ENCODE peak calls at places on chromosomes 16 and 17, in ten cellular contexts. P is effector memory CD4-positive, alpha-beta T cell; G is colonic mucosa; T is uterus; Y is ascending aorta; Q is RWPE2; F is stomach; B is CD4-positive, alpha-beta T cell; L is endothelial cell of umbilical vein; A is endodermal cell. C is an unnamed sample. For H3K27me3, the result is how much of the 10 kb centered on the place peaks cover.

GRCh38 chr17:3017936-3018335 is 45.5 kb downstream of the OR1D5 start:
- DNase-seq in P (no peak), G (no peak), T (no peak), Y (no peak), Q (no peak), F (no peak), B (no peak), L (no peak), A (no peak), C (no peak)

GRCh38 chr17:38341035-38341721 is 2.6 kb downstream of the GPR179 start:
- DNase-seq in P (no peak), G (peak), T (no peak), Y (no peak), Q (no peak), F (peak), B (no peak), L (peak), A (peak), C (peak)

GRCh38 chr17:56597495-56597990 is 4.0 kb downstream of the NOG start:
- DNase-seq in P (no peak), G (no peak), T (no peak), Y (no peak), Q (no peak), F (no peak), B (no peak), L (no peak), A (peak), C (no peak)

GRCh38 chr16:85465328-85466307 is 147.5 kb upstream of the GSE1 start:
- DNase-seq in P (no peak), G (no peak), T (peak), Y (no peak), Q (no peak), F (no peak), B (no peak), L (no peak), A (no peak), C (peak)

GRCh38 chr17:4672055-4672630 is 30.7 kb upstream of the ALOX15 start:
- DNase-seq in P (no peak), G (no peak), T (no peak), Y (no peak), Q (no peak), F (no peak), B (no peak), L (no peak), A (no peak), C (no peak)

GRCh38 chr16:19524866-19525723 is 1.4 kb downstream of the CCP110 start:
- DNase-seq in P (no peak), G (no peak), T (no peak), Y (no peak), Q (no peak), F (no peak), B (no peak), L (peak), A (no peak), C (no peak)

GRCh38 chr17:66426397-66427033 is 124.1 kb downstream of the PRKCA start:
- DNase-seq in P (no peak), G (peak), T (no peak), Y (no peak), Q (no peak), F (no peak), B (no peak), L (no peak), A (peak), C (no peak)

GRCh38 chr16:54503011-54503410 is 216.4 kb upstream of the IRX3 start:
- DNase-seq in P (no peak), G (peak), T (no peak), Y (no peak), Q (no peak), F (no peak), B (no peak), L (no peak), A (no peak), C (peak)

GRCh38 chr17:43588664-43589435 is 42.7 kb upstream of the ETV4 start:
- DNase-seq in P (no peak), G (no peak), T (no peak), Y (no peak), Q (no peak), F (no peak), B (no peak), L (no peak), A (no peak), C (no peak)

GRCh38 chr17:59730268-59730834 is 22.9 kb downstream of the VMP1 start:
- DNase-seq in P (no peak), G (no peak), T (no peak), Y (no peak), Q (no peak), F (no peak), B (no peak), L (no peak), A (no peak), C (no peak)

GRCh38 chr17:57463103-57463885 is 207.0 kb downstream of the MSI2 start:
- DNase-seq in P (no peak), G (no peak), T (no peak), Y (no peak), Q (no peak), F (no peak), B (no peak), L (no peak), A (no peak), C (no peak)

GRCh38 chr17:8151641-8152111 is 528 bp downstream of the PER1 start:
- DNase-seq in P (no peak), G (peak), T (peak), Y (peak), Q (no peak), F (peak), B (no peak), L (peak), A (peak), C (peak)

GRCh38 chr17:79778504-79779087 is 648 bp downstream of the CBX2 start:
- DNase-seq in P (no peak), G (peak), T (no peak), Y (no peak), Q (no peak), F (no peak), B (no peak), L (no peak), A (peak), C (no peak)

GRCh38 chr16:48503779-48504178 is 106.2 kb downstream of the N4BP1 start:
- DNase-seq in P (no peak), G (no peak), T (peak), Y (no peak), Q (no peak), F (no peak), B (no peak), L (no peak), A (no peak), C (peak)

GRCh38 chr16:66911112-66911511 is 7.6 kb downstream of the CDH16 start:
- DNase-seq in P (no peak), G (no peak), T (no peak), Y (no peak), Q (no peak), F (no peak), B (no peak), L (no peak), A (no peak), C (no peak)

GRCh38 chr17:64216385-64217248 is 46.4 kb downstream of the TEX2 start:
- DNase-seq in P (no peak), G (peak), T (peak), Y (no peak), Q (no peak), F (peak), B (no peak), L (peak), A (peak), C (peak)

GRCh38 chr16:57544129-57544653 is 1.7 kb downstream of the ADGRG5 start:
- DNase-seq in P (no peak), G (peak), T (peak), Y (no peak), Q (peak), F (no peak), B (no peak), L (no peak), A (peak), C (no peak)

GRCh38 chr17:33519692-33520091 is 226.6 kb upstream of the ASIC2 start:
- DNase-seq in P (no peak), G (no peak), T (peak), Y (no peak), Q (no peak), F (no peak), B (no peak), L (no peak), A (no peak), C (no peak)

GRCh38 chr17:56751145-56751743 is 82.5 kb downstream of the C17orf67 start:
- DNase-seq in P (no peak), G (no peak), T (no peak), Y (no peak), Q (no peak), F (no peak), B (no peak), L (peak), A (peak), C (no peak)

GRCh38 chr17:77391668-77392375 is 251.1 kb downstream of the SEC14L1 start:
- DNase-seq in P (no peak), G (peak), T (peak), Y (no peak), Q (no peak), F (no peak), B (peak), L (peak), A (peak), C (no peak)

GRCh38 chr17:81064746-81065475 is 30.0 kb downstream of the BAIAP2 start:
- DNase-seq in P (no peak), G (no peak), T (no peak), Y (no peak), Q (no peak), F (peak), B (no peak), L (no peak), A (peak), C (no peak)

GRCh38 chr16:68356249-68356918 is 45.6 kb downstream of the PRMT7 start:
- DNase-seq in P (peak), G (peak), T (no peak), Y (no peak), Q (no peak), F (no peak), B (peak), L (no peak), A (no peak), C (no peak)

GRCh38 chr17:74379495-74380085 is 12.3 kb downstream of the GPR142 start:
- DNase-seq in P (peak), G (peak), T (peak), Y (peak), Q (no peak), F (peak), B (peak), L (peak), A (peak), C (peak)

GRCh38 chr17:68462381-68463210 is 5.3 kb upstream of the WIPI1 start:
- DNase-seq in P (peak), G (peak), T (peak), Y (no peak), Q (no peak), F (peak), B (peak), L (peak), A (peak), C (peak)

GRCh38 chr16:70723740-70724145 is 37.9 kb upstream of the MTSS2 start:
- DNase-seq in P (no peak), G (no peak), T (no peak), Y (no peak), Q (no peak), F (no peak), B (no peak), L (no peak), A (no peak), C (no peak)

GRCh38 chr17:27597783-27598320 is 33.1 kb upstream of the LGALS9 start:
- DNase-seq in P (no peak), G (no peak), T (no peak), Y (no peak), Q (no peak), F (no peak), B (no peak), L (no peak), A (no peak), C (no peak)

GRCh38 chr17:81650951-81651350 is 5.4 kb downstream of the PDE6G start:
- DNase-seq in P (no peak), G (no peak), T (no peak), Y (no peak), Q (no peak), F (no peak), B (no peak), L (no peak), A (no peak), C (no peak)

GRCh38 chr17:76147211-76148014 is 6.4 kb upstream of the FOXJ1 start:
- DNase-seq in P (no peak), G (no peak), T (no peak), Y (no peak), Q (no peak), F (no peak), B (no peak), L (peak), A (peak), C (no peak)

GRCh38 chr16:11152677-11153321 is 103.2 kb downstream of the SOCS1 start:
- DNase-seq in P (no peak), G (no peak), T (no peak), Y (no peak), Q (no peak), F (no peak), B (no peak), L (peak), A (no peak), C (no peak)

GRCh38 chr17:58083491-58084316 is 485 bp downstream of the DYNLL2 start:
- DNase-seq in P (peak), G (peak), T (peak), Y (no peak), Q (no peak), F (peak), B (peak), L (peak), A (peak), C (peak)

GRCh38 chr16:15653227-15653626 is 3.2 kb downstream of the NDE1 start:
- DNase-seq in P (no peak), G (no peak), T (no peak), Y (no peak), Q (no peak), F (no peak), B (no peak), L (peak), A (no peak), C (no peak)

DNA sequence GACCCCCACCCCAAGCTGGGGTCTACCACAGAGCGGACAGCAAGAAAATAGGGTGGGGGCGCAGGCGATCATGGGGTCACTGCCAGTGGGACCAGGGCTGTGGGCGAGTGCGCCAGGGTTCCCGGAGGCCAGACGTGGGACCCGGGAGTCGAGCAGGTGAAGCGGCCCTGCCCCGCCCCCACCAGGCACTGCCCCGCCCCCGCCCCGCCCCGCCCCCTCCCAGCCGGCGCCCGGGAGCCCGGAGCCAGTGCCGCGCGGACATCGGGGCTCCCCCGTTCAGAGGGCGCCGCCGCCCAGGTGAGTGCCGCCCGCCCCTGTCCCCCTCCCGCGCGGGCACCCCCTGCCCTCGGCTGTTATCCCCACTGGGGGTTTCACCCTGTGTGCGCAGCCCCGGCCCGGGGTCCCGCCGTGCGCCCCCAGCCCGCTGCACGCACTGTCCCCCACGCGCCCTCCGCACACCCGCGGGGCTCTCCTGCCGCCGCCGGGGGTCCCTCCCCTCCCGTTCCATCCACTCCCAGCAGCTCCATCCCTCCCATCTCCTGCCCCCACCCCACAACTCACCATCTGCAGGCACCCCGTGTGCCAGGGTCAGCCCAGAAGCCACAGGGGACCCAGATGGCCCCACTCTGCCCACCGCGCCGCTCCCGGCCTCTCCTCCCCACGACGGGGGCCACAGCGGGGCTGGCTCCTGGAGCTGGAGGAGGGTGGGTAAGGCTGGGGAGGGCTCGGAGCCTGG is at the start of gene SSTR5:
- DNase-seq in P (no peak), G (no peak), T (no peak), Y (no peak), Q (no peak), F (no peak), B (no peak), L (no peak), A (peak), C (no peak)
- H3K27me3 ChIP-seq in P (under half), G (under half), T (under half), Y (under half), Q (half or more), F (under half), B (half or more), L (under half), A (under half), C (half or more)

GRCh38 chr17:29165261-29165660 is 14.9 kb downstream of the MYO18A start:
- DNase-seq in P (no peak), G (no peak), T (no peak), Y (no peak), Q (no peak), F (no peak), B (no peak), L (no peak), A (no peak), C (no peak)

GRCh38 chr17:29165800-29166506 is 14.2 kb downstream of the MYO18A start:
- DNase-seq in P (no peak), G (no peak), T (no peak), Y (no peak), Q (no peak), F (no peak), B (no peak), L (no peak), A (no peak), C (no peak)

GRCh38 chr17:29162082-29162908 is 17.9 kb downstream of the MYO18A start:
- DNase-seq in P (no peak), G (no peak), T (no peak), Y (no peak), Q (no peak), F (no peak), B (no peak), L (no peak), A (peak), C (no peak)

GRCh38 chr17:29162909-29163341 is 17.3 kb downstream of the MYO18A start:
- DNase-seq in P (no peak), G (no peak), T (no peak), Y (no peak), Q (no peak), F (no peak), B (no peak), L (no peak), A (no peak), C (no peak)

GRCh38 chr17:29163563-29163962 is 16.6 kb downstream of the MYO18A start:
- DNase-seq in P (no peak), G (no peak), T (no peak), Y (no peak), Q (no peak), F (no peak), B (no peak), L (no peak), A (no peak), C (no peak)
- H3K27ac ChIP-seq in P (no peak), G (no peak), T (no peak), Y (peak), Q (no peak), F (no peak), B (no peak), L (no peak), A (no peak), C (peak)

DNA sequence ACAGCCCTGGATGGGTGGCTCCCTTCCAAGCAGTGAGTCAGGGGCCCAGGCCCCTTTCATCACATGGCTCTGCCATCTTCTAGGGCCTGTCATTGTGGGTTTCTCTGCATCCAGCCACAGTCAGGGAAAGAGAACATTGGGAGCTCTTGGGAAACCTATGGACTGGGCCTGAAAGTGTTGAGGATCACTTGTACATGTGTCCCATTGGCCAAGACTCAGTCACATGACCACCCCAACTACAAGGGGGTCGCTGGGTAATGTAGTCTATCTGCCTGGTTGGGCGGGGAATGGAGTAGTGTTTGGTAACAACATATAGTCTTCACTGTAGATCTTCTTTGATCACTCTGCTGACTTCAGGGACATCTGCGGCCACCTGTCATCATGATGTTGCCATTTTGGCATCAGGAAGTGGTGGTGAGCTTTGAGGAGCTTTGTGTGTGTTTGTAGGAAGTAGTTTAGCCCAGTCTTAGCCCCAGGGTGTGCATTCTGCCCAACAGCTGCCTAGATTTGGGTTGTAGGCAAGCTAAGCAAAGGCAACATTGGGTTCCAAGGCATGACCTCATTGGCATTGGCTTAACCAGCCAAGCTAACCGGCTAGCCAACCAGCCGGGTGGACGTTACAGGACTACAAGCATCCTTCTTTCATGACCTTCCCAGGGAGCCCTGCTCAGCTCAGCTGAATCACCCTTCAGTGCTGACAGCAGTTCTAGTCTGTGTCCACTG is 178.3 kb downstream of the NTN1 start:
- DNase-seq in P (no peak), G (no peak), T (no peak), Y (no peak), Q (no peak), F (no peak), B (no peak), L (no peak), A (peak), C (no peak)
- H3K27me3 ChIP-seq in P (under half), G (under half), T (under half), Y (under half), Q (under half), F (under half), B (under half), L (under half), A (under half), C (under half)

GRCh38 chr17:54900457-54901229 is at the start of gene TOM1L1:
- DNase-seq in P (no peak), G (peak), T (peak), Y (peak), Q (peak), F (peak), B (peak), L (no peak), A (peak), C (peak)
- H3K27ac ChIP-seq in P (no peak), G (peak), T (peak), Y (peak), Q (peak), F (no peak), B (no peak), L (no peak), A (peak), C (peak)

GRCh38 chr17:72119963-72120877 is 600 bp upstream of the SOX9 start:
- DNase-seq in P (no peak), G (peak), T (no peak), Y (no peak), Q (peak), F (peak), B (no peak), L (no peak), A (peak), C (peak)
- H3K27me3 ChIP-seq in P (under half), G (under half), T (under half), Y (under half), Q (under half), F (under half), B (half or more), L (half or more), A (half or more), C (half or more)

DNA sequence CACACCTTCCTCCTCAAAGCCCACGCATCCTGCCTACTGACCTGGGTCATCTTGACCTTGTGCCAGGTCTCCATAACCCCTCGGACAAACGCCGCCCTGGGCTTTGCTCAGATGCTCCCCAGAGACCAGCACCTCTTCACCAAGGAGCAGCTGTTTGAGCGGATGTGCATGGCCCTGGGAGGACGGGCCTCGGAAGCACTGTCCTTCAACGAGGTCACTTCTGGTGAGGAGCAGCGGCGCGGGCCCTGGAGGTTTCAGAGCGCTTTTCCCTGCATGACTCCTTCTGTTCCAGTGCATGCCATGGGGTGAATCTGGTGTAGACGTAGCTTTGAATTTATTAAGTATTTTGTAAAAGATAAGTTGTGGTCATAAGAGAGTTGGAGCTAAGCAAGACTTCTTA is 7.6 kb upstream of the RPL13 start:
- DNase-seq in P (no peak), G (no peak), T (no peak), Y (no peak), Q (no peak), F (no peak), B (no peak), L (no peak), A (no peak), C (no peak)
- H3K27ac ChIP-seq in P (no peak), G (no peak), T (no peak), Y (no peak), Q (no peak), F (no peak), B (no peak), L (no peak), A (no peak), C (no peak)